ENCODE peak calls at places on chromosomes 1 and 21, in five cellular contexts. R is kidney, B is substantia nigra, M is aorta, Q is tibial nerve. X is an unnamed sample.

GRCh38 chr21:45167796-45168222 is 93.4 kb downstream of the ADARB1 start:
- DNase-seq in B (no peak), Q (no peak), M (no peak), R (no peak), X (no peak)

GRCh38 chr1:107679518-107679917 is 285.5 kb downstream of the VAV3 start:
- DNase-seq in M (no peak), B (no peak), R (no peak), Q (no peak), X (no peak)

GRCh38 chr1:174398246-174398645 is 49.5 kb upstream of the GPR52 start:
- DNase-seq in M (no peak), R (no peak), B (no peak), Q (no peak), X (no peak)

GRCh38 chr1:25517476-25518394 is 25.7 kb upstream of the LDLRAP1 start:
- DNase-seq in Q (no peak), M (no peak), B (no peak), R (no peak), X (no peak)

GRCh38 chr1:3060112-3060511 is 8.9 kb upstream of the PRDM16 start:
- DNase-seq in Q (no peak), R (peak; percentile 46), M (no peak), B (no peak), X (no peak)

GRCh38 chr1:207983044-207983443 is 72.1 kb upstream of the CD34 start:
- DNase-seq in B (no peak), R (no peak), M (no peak), Q (no peak), X (no peak)

GRCh38 chr1:207811920-207812720 is 60.3 kb downstream of the CD46 start:
- DNase-seq in Q (peak; percentile 47), R (peak; percentile 90), M (peak; percentile 81), B (peak; percentile 80), X (peak; percentile 97)

GRCh38 chr1:89518116-89518780 is 6.4 kb upstream of the LRRC8B start:
- DNase-seq in M (no peak), B (no peak), Q (no peak), R (no peak), X (no peak)

GRCh38 chr1:33072707-33073106 is 8.2 kb upstream of the AZIN2 start:
- DNase-seq in M (no peak), R (no peak), Q (no peak), B (no peak), X (no peak)

GRCh38 chr1:225412301-225412700 is 15.5 kb downstream of the LBR start:
- DNase-seq in R (no peak), B (no peak), M (no peak), Q (no peak), X (no peak)

GRCh38 chr1:35577071-35577998 is 4.2 kb downstream of the TFAP2E start:
- DNase-seq in R (peak; percentile 81), B (no peak), M (peak; percentile 80), Q (no peak), X (no peak)

GRCh38 chr1:171868217-171868616 is 26.9 kb downstream of the DNM3 start:
- DNase-seq in M (no peak), Q (no peak), B (no peak), R (no peak), X (no peak)

GRCh38 chr1:148333875-148334338 is 149.2 kb downstream of the PPIAL4G start:
- DNase-seq in M (no peak), Q (no peak), B (no peak), R (no peak), X (no peak)

GRCh38 chr21:35399706-35400105 is 350.6 kb upstream of the RUNX1 start:
- DNase-seq in Q (no peak), R (no peak), M (no peak), B (no peak), X (no peak)

GRCh38 chr1:203858055-203858454 is 3.3 kb upstream of the SNRPE start:
- DNase-seq in M (no peak), B (no peak), Q (no peak), R (no peak), X (no peak)

GRCh38 chr1:4178501-4178900 is 278.4 kb upstream of the C1orf174 start:
- DNase-seq in Q (no peak), B (no peak), M (no peak), R (no peak), X (no peak)

GRCh38 chr1:164774413-164774812 is 215.4 kb downstream of the PBX1 start:
- DNase-seq in M (no peak), Q (no peak), B (no peak), R (no peak), X (no peak)

GRCh38 chr1:22315315-22316078 is 136.2 kb upstream of the ZBTB40 start:
- DNase-seq in Q (no peak), B (no peak), M (no peak), R (peak; percentile 55), X (no peak)

GRCh38 chr1:165915480-165916395 is 88.3 kb downstream of the UCK2 start:
- DNase-seq in Q (no peak), R (no peak), B (no peak), M (no peak), X (no peak)

GRCh38 chr1:15680131-15680530 is 4.0 kb upstream of the PLEKHM2 start:
- DNase-seq in M (no peak), B (no peak), R (no peak), Q (no peak), X (peak; percentile 30)

GRCh38 chr1:185393821-185394220 is 76.8 kb upstream of the IVNS1ABP start:
- DNase-seq in B (no peak), Q (no peak), M (no peak), R (no peak), X (no peak)

GRCh38 chr1:65147424-65148177 is 402 bp upstream of the AK4 start:
- DNase-seq in B (peak; percentile 7), R (peak; percentile 85), Q (no peak), M (peak; percentile 62), X (no peak)

GRCh38 chr1:204579681-204580080 is 63.5 kb downstream of the MDM4 start:
- DNase-seq in B (no peak), Q (no peak), M (no peak), R (no peak), X (no peak)

GRCh38 chr1:94144836-94145235 is 23.9 kb upstream of the ABCA4 start:
- DNase-seq in R (no peak), Q (no peak), B (no peak), M (no peak), X (no peak)

GRCh38 chr1:11741919-11742598 is 6.1 kb downstream of the AGTRAP start:
- DNase-seq in R (no peak), B (no peak), Q (no peak), M (no peak), X (no peak)

GRCh38 chr1:164922585-164922984 is 363.6 kb downstream of the PBX1 start:
- DNase-seq in M (no peak), Q (no peak), R (no peak), B (no peak), X (no peak)

GRCh38 chr21:42258885-42259407 is 40.0 kb downstream of the ABCG1 start:
- DNase-seq in M (no peak), B (peak; percentile 34), R (no peak), Q (no peak), X (no peak)

GRCh38 chr1:9827558-9828185 is 3.9 kb upstream of the CLSTN1 start:
- DNase-seq in M (no peak), B (no peak), Q (no peak), R (no peak), X (no peak)

GRCh38 chr21:36721817-36722216 is 22.9 kb downstream of the SIM2 start:
- DNase-seq in Q (no peak), B (no peak), R (peak; percentile 15), M (no peak), X (no peak)

GRCh38 chr1:231442735-231443134 is 20.6 kb upstream of the EGLN1 start:
- DNase-seq in R (no peak), B (no peak), M (no peak), Q (no peak), X (peak; percentile 63)

GRCh38 chr1:172746091-172746949 is 87.4 kb downstream of the FASLG start:
- DNase-seq in B (no peak), Q (no peak), R (no peak), M (no peak), X (peak; percentile 27)

DNA sequence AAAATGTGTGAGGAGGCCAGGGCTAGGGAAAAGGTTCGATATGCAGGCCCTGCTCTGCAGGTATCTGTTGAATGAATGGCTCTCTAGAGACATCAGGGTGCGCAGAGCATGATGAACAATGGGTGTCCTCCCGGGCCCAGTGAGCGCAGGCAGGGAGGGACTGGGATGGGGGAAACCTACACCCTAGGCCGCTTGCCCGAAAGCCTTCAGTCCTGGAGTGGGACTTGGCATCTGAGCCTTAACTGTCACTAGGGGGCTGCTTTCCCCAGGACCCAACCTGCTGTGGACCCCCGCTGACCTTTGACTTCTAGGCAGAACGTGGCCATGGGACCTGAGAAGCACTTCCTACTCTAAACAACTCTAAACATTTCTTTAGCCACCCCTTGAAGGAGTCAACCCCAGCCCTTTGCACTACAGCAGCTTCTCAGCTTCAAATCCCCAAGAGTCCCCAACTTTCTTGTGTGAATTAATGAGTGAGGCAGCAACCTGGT is 444 bp upstream of the MAP3K6 start:
- DNase-seq in R (no peak), Q (no peak), M (no peak), B (no peak), X (no peak)
- H3K27ac ChIP-seq in R (peak overlapping the region; percentile 94), Q (peak overlapping the region; percentile 96), M (peak overlapping the region; percentile 80), B (peak overlapping the region; percentile 4), X (peak overlapping the region; percentile 94)

GRCh38 chr1:235270625-235271024 is 57.4 kb downstream of the ARID4B start:
- DNase-seq in M (no peak), Q (no peak), B (no peak), R (no peak), X (no peak)
- H3K27ac ChIP-seq in M (no peak overlapping the region), Q (no peak overlapping the region), B (peak overlapping the region; percentile 13), R (no peak overlapping the region), X (no peak overlapping the region)

GRCh38 chr1:206566976-206567375 is 45.3 kb downstream of the EIF2D start:
- DNase-seq in B (no peak), R (no peak), Q (no peak), M (no peak), X (no peak)

GRCh38 chr1:206560021-206560716 is 52.1 kb downstream of the EIF2D start:
- DNase-seq in M (no peak), R (no peak), Q (no peak), B (no peak), X (peak; percentile 37)

GRCh38 chr1:206565973-206566372 is 46.3 kb downstream of the EIF2D start:
- DNase-seq in Q (no peak), M (no peak), B (no peak), R (no peak), X (no peak)

GRCh38 chr1:206559661-206559995 is 52.3 kb downstream of the RASSF5 start:
- DNase-seq in R (no peak), B (no peak), Q (no peak), M (no peak), X (no peak)

DNA sequence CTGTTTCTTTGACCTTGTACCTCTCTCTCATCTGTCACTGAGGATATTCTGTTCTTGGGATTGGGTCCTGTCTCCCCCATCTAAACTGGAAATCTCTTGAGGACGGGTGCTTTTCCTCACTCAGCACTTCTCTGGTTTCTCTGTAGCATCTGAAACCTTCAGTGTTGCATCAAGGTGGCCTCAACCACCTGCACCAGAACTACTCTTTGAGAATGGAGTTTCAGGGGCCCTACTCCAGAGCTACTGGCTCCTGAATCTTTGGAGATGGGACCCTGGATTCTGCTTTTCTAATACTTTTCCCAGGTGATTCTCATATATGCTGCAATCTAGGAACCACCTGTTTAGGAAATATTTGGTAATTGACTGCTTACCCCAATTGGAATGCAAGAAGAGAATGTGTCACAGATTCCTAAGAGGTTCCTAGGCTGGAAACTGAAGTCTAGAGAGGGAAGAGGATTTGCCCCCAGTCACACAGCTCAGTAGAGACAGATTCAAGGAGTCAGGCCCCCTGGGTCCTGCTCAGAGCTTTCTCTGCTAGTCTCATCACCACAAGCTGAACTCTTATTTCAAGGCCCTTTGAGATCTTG is 48.8 kb downstream of the EIF2D start:
- DNase-seq in M (no peak), Q (no peak), R (no peak), B (no peak), X (no peak)
- H3K27ac ChIP-seq in M (no peak overlapping the region), Q (no peak overlapping the region), R (no peak overlapping the region), B (no peak overlapping the region), X (no peak overlapping the region)

GRCh38 chr1:205934788-205935187 is 8.5 kb downstream of the SLC26A9 start:
- DNase-seq in Q (no peak), M (no peak), R (no peak), B (no peak), X (no peak)
- H3K27ac ChIP-seq in Q (no peak overlapping the region), M (no peak overlapping the region), R (no peak overlapping the region), B (peak overlapping the region; percentile 100), X (no peak overlapping the region)